ENCODE peak calls at places on chromosomes 2 and 18, in five cellular contexts. N, F, E, D and C are unnamed samples.

GRCh38 chr2:215680605-215681598 is 245.0 kb upstream of the FN1 start:
- DNase-seq in N (no peak), F (peak), E (peak), D (peak), C (peak)

GRCh38 chr18:23538870-23539269 is 35.6 kb downstream of the RMC1 start:
- DNase-seq in N (no peak), F (peak), E (no peak), D (no peak), C (no peak)

GRCh38 chr2:148742373-148742772 is 97.8 kb downstream of the EPC2 start:
- DNase-seq in N (no peak), F (no peak), E (no peak), D (no peak), C (no peak)

GRCh38 chr2:37616674-37616999 is 54.8 kb downstream of the CDC42EP3 start:
- DNase-seq in N (no peak), F (no peak), E (no peak), D (no peak), C (no peak)

GRCh38 chr2:175823291-175824073 is 178.6 kb downstream of the LNPK start:
- DNase-seq in N (no peak), F (no peak), E (no peak), D (peak), C (no peak)

GRCh38 chr2:229445013-229445412 is 173.9 kb upstream of the PID1 start:
- DNase-seq in N (peak), F (peak), E (peak), D (no peak), C (peak)

GRCh38 chr2:8575810-8576423 is 105.9 kb upstream of the ID2 start:
- DNase-seq in N (no peak), F (no peak), E (no peak), D (no peak), C (no peak)

GRCh38 chr18:57425096-57425495 is 10.1 kb upstream of the ONECUT2 start:
- DNase-seq in N (no peak), F (no peak), E (no peak), D (no peak), C (no peak)

GRCh38 chr2:170573660-170574059 is 141.5 kb upstream of the SP5 start:
- DNase-seq in N (no peak), F (no peak), E (no peak), D (no peak), C (no peak)

GRCh38 chr2:121255363-121255762 is 29.6 kb downstream of the TFCP2L1 start:
- DNase-seq in N (no peak), F (no peak), E (no peak), D (no peak), C (no peak)

GRCh38 chr2:159484537-159484936 is 131.8 kb downstream of the BAZ2B start:
- DNase-seq in N (no peak), F (no peak), E (no peak), D (peak), C (no peak)

GRCh38 chr2:66577331-66578041 is 142.6 kb downstream of the MEIS1 start:
- DNase-seq in N (peak), F (no peak), E (no peak), D (no peak), C (no peak)

GRCh38 chr2:42086500-42086953 is 38.7 kb downstream of the PKDCC start:
- DNase-seq in N (no peak), F (no peak), E (peak), D (peak), C (peak)

GRCh38 chr2:196268022-196268421 is 96.6 kb upstream of the STK17B start:
- DNase-seq in N (no peak), F (no peak), E (no peak), D (no peak), C (peak)

GRCh38 chr2:226669905-226670304 is 129.7 kb downstream of the IRS1 start:
- DNase-seq in N (no peak), F (no peak), E (no peak), D (no peak), C (no peak)

GRCh38 chr18:33837191-33837590 is 259.2 kb downstream of the ASXL3 start:
- DNase-seq in N (no peak), F (no peak), E (no peak), D (peak), C (no peak)

GRCh38 chr2:173969886-173970285 is 4.7 kb upstream of the SP3 start:
- DNase-seq in N (no peak), F (no peak), E (no peak), D (no peak), C (peak)

GRCh38 chr2:127810156-127810636 is 775 bp downstream of the WDR33 start:
- DNase-seq in N (no peak), F (no peak), E (peak), D (no peak), C (peak)

GRCh38 chr2:38619458-38620164 is 16.9 kb upstream of the HNRNPLL start:
- DNase-seq in N (no peak), F (no peak), E (peak), D (no peak), C (peak)

GRCh38 chr2:238449241-238449640 is 22.5 kb downstream of the ASB1 start:
- DNase-seq in N (no peak), F (no peak), E (no peak), D (no peak), C (no peak)

GRCh38 chr2:230643576-230644291 is 68.9 kb upstream of the CAB39 start:
- DNase-seq in N (no peak), F (no peak), E (no peak), D (no peak), C (no peak)

GRCh38 chr2:201795608-201796477 is 10.5 kb upstream of the CDK15 start:
- DNase-seq in N (peak), F (no peak), E (peak), D (no peak), C (peak)

GRCh38 chr2:190835303-190835930 is 45.2 kb upstream of the GLS start:
- DNase-seq in N (peak), F (peak), E (peak), D (no peak), C (peak)

GRCh38 chr18:7856099-7856498 is 289.0 kb downstream of the PTPRM start:
- DNase-seq in N (no peak), F (no peak), E (peak), D (no peak), C (peak)

GRCh38 chr2:9311488-9311887 is 104.9 kb downstream of the ASAP2 start:
- DNase-seq in N (peak), F (peak), E (peak), D (no peak), C (peak)

GRCh38 chr2:5913729-5914390 is 221.7 kb downstream of the SOX11 start:
- DNase-seq in N (no peak), F (no peak), E (no peak), D (no peak), C (no peak)